ENCODE peak calls at places on chromosomes 7 and 10, in four cellular contexts. G is neural progenitor cell, K is right cardiac atrium, A is left ventricle myocardium inferior. V is an unnamed sample.

GRCh38 chr10:92766451-92766850 is 76.7 kb downstream of the HHEX start:
- DNase-seq in K (no peak), G (no peak), A (no peak), V (no peak)

GRCh38 chr10:127453706-127454105 is 95.4 kb upstream of the NPS start:
- DNase-seq in A (no peak), G (no peak), K (no peak), V (no peak)

GRCh38 chr10:14925268-14925667 is 28.6 kb downstream of the DCLRE1C start:
- DNase-seq in K (no peak), G (no peak), A (no peak), V (no peak)

GRCh38 chr10:129963076-129963830 is 821 bp downstream of the EBF3 start:
- DNase-seq in K (peak), A (no peak), G (peak), V (no peak)

GRCh38 chr7:138907849-138908248 is 73.3 kb downstream of the KIAA1549 start:
- DNase-seq in K (no peak), G (no peak), A (no peak), V (no peak)

GRCh38 chr10:11395581-11396310 is 215.7 kb downstream of the USP6NL start:
- DNase-seq in A (no peak), K (no peak), G (no peak), V (no peak)

GRCh38 chr7:1716263-1717094 is 46.4 kb downstream of the ELFN1 start:
- DNase-seq in G (no peak), K (peak), A (no peak), V (no peak)

GRCh38 chr7:48360574-48360973 is 189.3 kb downstream of the ABCA13 start:
- DNase-seq in G (no peak), K (no peak), A (no peak), V (no peak)

GRCh38 chr7:71511361-71511807 is 379.4 kb downstream of the GALNT17 start:
- DNase-seq in A (no peak), G (peak), K (no peak), V (peak)

GRCh38 chr10:3258291-3258848 is 85.8 kb upstream of the PITRM1 start:
- DNase-seq in K (no peak), A (no peak), G (no peak), V (no peak)

GRCh38 chr10:109474817-109475216 is 448.5 kb downstream of the XPNPEP1 start:
- DNase-seq in K (no peak), G (peak), A (no peak), V (no peak)

GRCh38 chr7:83119496-83119895 is 43.2 kb downstream of the PCLO start:
- DNase-seq in G (no peak), A (no peak), K (no peak), V (no peak)

GRCh38 chr7:568681-569035 is 49.0 kb upstream of the PDGFA start:
- DNase-seq in K (peak), G (no peak), A (peak), V (no peak)

DNA sequence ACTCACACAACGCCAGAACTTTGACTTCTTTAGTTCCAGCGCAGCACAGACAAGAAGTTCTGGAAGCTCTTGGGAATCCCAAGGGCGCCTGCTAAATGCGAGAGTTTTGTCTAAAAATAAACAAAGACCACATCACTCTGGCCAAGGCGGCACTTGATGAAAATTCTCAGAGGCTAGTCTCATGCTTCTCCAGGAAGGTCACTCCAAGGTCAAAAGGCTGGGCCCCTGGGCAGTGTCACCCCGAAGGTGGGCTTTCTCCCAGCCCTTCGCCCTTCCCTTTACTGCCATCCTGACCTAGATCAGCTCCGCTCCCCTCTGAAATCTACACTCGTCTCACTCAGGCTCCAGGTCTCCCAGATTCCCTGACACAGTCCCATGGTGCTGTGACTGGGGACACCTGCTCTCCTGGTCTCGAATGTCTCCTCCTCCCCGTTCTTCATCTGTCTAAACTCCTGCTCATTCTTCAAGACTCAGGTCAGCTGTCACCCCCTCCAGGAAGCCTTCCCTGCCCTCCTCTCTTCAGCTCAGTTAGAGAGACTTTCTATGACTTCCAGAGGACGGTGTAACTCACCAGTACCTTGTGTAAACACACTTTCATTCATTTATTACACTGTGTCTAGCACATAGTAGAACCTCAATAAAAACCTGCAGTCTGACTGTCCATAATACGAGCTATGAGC is 10.5 kb downstream of the FAM53B start:
- DNase-seq in A (no peak), K (no peak), G (no peak), V (no peak)
- H3K27ac ChIP-seq in A (peak), K (peak), G (no peak), V (peak)

GRCh38 chr10:126042906-126043305 is 146.5 kb downstream of the FANK1 start:
- DNase-seq in G (no peak), K (no peak), A (no peak), V (no peak)

GRCh38 chr10:126041804-126042231 is 145.5 kb downstream of the FANK1 start:
- DNase-seq in G (peak), K (peak), A (peak), V (peak)

GRCh38 chr10:126037946-126038345 is 141.6 kb downstream of the FANK1 start:
- DNase-seq in G (no peak), K (no peak), A (no peak), V (no peak)

GRCh38 chr10:126043389-126043788 is 147.0 kb downstream of the FANK1 start:
- DNase-seq in A (no peak), G (no peak), K (no peak), V (no peak)

GRCh38 chr10:126042354-126042753 is 146.0 kb downstream of the FANK1 start:
- DNase-seq in G (no peak), K (no peak), A (no peak), V (no peak)
- H3K27ac ChIP-seq in G (no peak), K (peak), A (peak), V (peak)

GRCh38 chr7:114084381-114085312 is 165.8 kb upstream of the PPP1R3A start:
- DNase-seq in A (peak), K (peak), G (peak), V (no peak)
- H3K27ac ChIP-seq in A (peak), K (peak), G (no peak), V (no peak)

GRCh38 chr7:51278797-51279196 is 37.8 kb downstream of the COBL start:
- DNase-seq in A (no peak), G (peak), K (no peak), V (no peak)

GRCh38 chr7:51276967-51277366 is 39.6 kb downstream of the COBL start:
- DNase-seq in A (no peak), G (no peak), K (no peak), V (no peak)

GRCh38 chr7:51280156-51280555 is 36.5 kb downstream of the COBL start:
- DNase-seq in A (no peak), K (no peak), G (no peak), V (no peak)

GRCh38 chr7:51276091-51276605 is 40.5 kb downstream of the COBL start:
- DNase-seq in G (no peak), A (no peak), K (no peak), V (no peak)

GRCh38 chr7:51279391-51280023 is 37.1 kb downstream of the COBL start:
- DNase-seq in G (no peak), A (no peak), K (no peak), V (no peak)
- H3K27ac ChIP-seq in G (no peak), A (no peak), K (no peak), V (no peak)

V was measured in Karpas-422.